ENCODE peak calls at places on chromosome 22, in eight cellular contexts. M is CD8-positive, alpha-beta memory T cell; V is brain microvascular endothelial cell; A is uterus; G is AG04449; R is PC-3; Y is bronchial epithelial cell; J is body of pancreas. Q is an unnamed sample.

GRCh38 chr22:47624277-47625012 is 862.0 kb downstream of the TBC1D22A start:
- DNase-seq in G (no peak), J (no peak), V (no peak), M (no peak), A (no peak), Y (no peak), R (no peak), Q (no peak)

GRCh38 chr22:36360871-36361383 is 26.8 kb downstream of the MYH9 start:
- DNase-seq in G (no peak), M (peak; percentile 42), R (no peak), Y (no peak), J (no peak), A (no peak), V (no peak), Q (no peak)

GRCh38 chr22:27463121-27463520 is 338.4 kb downstream of the MN1 start:
- DNase-seq in R (no peak), Y (no peak), G (no peak), J (no peak), A (no peak), V (no peak), M (no peak), Q (no peak)

GRCh38 chr22:40637181-40638150 is 947 bp upstream of the MRTFA start:
- DNase-seq in V (no peak), A (no peak), J (no peak), Y (peak; percentile 79), M (peak; percentile 66), G (no peak), R (peak; percentile 7), Q (no peak)

GRCh38 chr22:37223965-37224551 is 11.8 kb upstream of the SSTR3 start:
- DNase-seq in R (no peak), G (no peak), J (no peak), V (no peak), A (no peak), M (no peak), Y (no peak), Q (no peak)

GRCh38 chr22:36409911-36410756 is 22.4 kb upstream of the MYH9 start:
- DNase-seq in R (peak; percentile 97), M (peak; percentile 86), G (no peak), J (peak; percentile 100), A (peak; percentile 57), Y (peak; percentile 97), V (no peak), Q (peak; percentile 98)

GRCh38 chr22:32355760-32356159 is 1.9 kb upstream of the RFPL3 start:
- DNase-seq in M (no peak), R (peak; percentile 37), Y (peak; percentile 28), A (no peak), V (no peak), J (peak; percentile 15), G (no peak), Q (peak; percentile 70)

GRCh38 chr22:24772493-24773220 is 1.9 kb downstream of the PIWIL3 start:
- DNase-seq in A (no peak), Y (peak; percentile 20), R (peak; percentile 50), M (no peak), J (peak; percentile 7), V (peak; percentile 16), G (no peak), Q (peak; percentile 87)

GRCh38 chr22:23754220-23754919 is at the start of gene VPREB3:
- DNase-seq in V (no peak), Y (no peak), R (no peak), G (no peak), M (no peak), J (no peak), A (no peak), Q (peak; percentile 60)

GRCh38 chr22:38162881-38163843 is 18.5 kb downstream of the PLA2G6 start:
- DNase-seq in V (no peak), Y (no peak), J (no peak), M (no peak), G (no peak), R (no peak), A (no peak), Q (peak; percentile 15)

GRCh38 chr22:23380230-23380573 is 199.9 kb downstream of the IGLL1 start:
- DNase-seq in A (no peak), V (no peak), R (no peak), G (no peak), Y (no peak), M (no peak), J (no peak), Q (no peak)

GRCh38 chr22:26406118-26406517 is 22.9 kb upstream of the ASPHD2 start:
- DNase-seq in R (peak; percentile 19), G (no peak), M (no peak), A (no peak), J (no peak), V (peak; percentile 37), Y (no peak), Q (no peak)

GRCh38 chr22:24230911-24231656 is 13.8 kb downstream of the GGT5 start:
- DNase-seq in A (no peak), J (peak; percentile 79), V (no peak), M (peak; percentile 70), G (no peak), Y (no peak), R (no peak), Q (peak; percentile 95)

GRCh38 chr22:25815561-25815960 is 73.6 kb downstream of the MYO18B start:
- DNase-seq in R (no peak), G (no peak), A (no peak), M (no peak), J (no peak), Y (no peak), V (no peak), Q (no peak)

GRCh38 chr22:25929479-25929878 is 187.5 kb downstream of the MYO18B start:
- DNase-seq in Y (no peak), V (no peak), R (no peak), A (no peak), M (no peak), G (no peak), J (no peak), Q (no peak)

GRCh38 chr22:48742556-48743343 is 1084.9 kb downstream of the BRD1 start:
- DNase-seq in Y (no peak), G (no peak), J (no peak), V (no peak), R (no peak), M (peak; percentile 36), A (no peak), Q (peak; percentile 36)

GRCh38 chr22:39364646-39365405 is 15.0 kb downstream of the SYNGR1 start:
- DNase-seq in M (no peak), A (no peak), G (no peak), J (no peak), V (no peak), R (no peak), Y (no peak), Q (peak; percentile 42)
- H3K4me3 ChIP-seq in M (no peak overlapping the region), A (no peak overlapping the region), G (no peak overlapping the region), J (no peak overlapping the region), V (no peak overlapping the region), R (no peak overlapping the region), Y (no peak overlapping the region), Q (no peak overlapping the region)

GRCh38 chr22:46061124-46061410 is 84.1 kb upstream of the WNT7B start:
- DNase-seq in G (no peak), Y (no peak), A (no peak), R (no peak), M (peak; percentile 9), V (no peak), J (no peak), Q (no peak)
- H3K4me3 ChIP-seq in G (no peak overlapping the region), Y (no peak overlapping the region), A (no peak overlapping the region), R (no peak overlapping the region), M (no peak overlapping the region), V (no peak overlapping the region), J (no peak overlapping the region), Q (peak overlapping the region; percentile 16)

GRCh38 chr22:33921576-33922181 is 1.4 kb upstream of the LARGE1 start:
- DNase-seq in R (no peak), Y (peak; percentile 32), V (peak; percentile 44), M (no peak), J (peak; percentile 56), G (no peak), A (peak; percentile 70), Q (peak; percentile 93)
- H3K4me3 ChIP-seq in R (peak overlapping the region; percentile 58), Y (peak overlapping the region; percentile 52), V (peak overlapping the region; percentile 64), M (peak overlapping the region; percentile 41), J (peak overlapping the region; percentile 19), G (peak overlapping the region; percentile 74), A (peak overlapping the region; percentile 68), Q (peak overlapping the region; percentile 74)

GRCh38 chr22:19598054-19598855 is 74.0 kb upstream of the CLDN5 start:
- DNase-seq in M (no peak), J (no peak), G (no peak), V (no peak), A (no peak), Y (peak; percentile 81), R (peak; percentile 43), Q (no peak)
- H3K4me3 ChIP-seq in M (peak overlapping the region; percentile 21), J (no peak overlapping the region), G (no peak overlapping the region), V (no peak overlapping the region), A (no peak overlapping the region), Y (no peak overlapping the region), R (no peak overlapping the region), Q (no peak overlapping the region)

GRCh38 chr22:45292675-45293402 is 8.1 kb downstream of the UPK3A start:
- DNase-seq in V (no peak), G (no peak), A (no peak), Y (no peak), R (no peak), M (no peak), J (no peak), Q (no peak)
- H3K4me3 ChIP-seq in V (no peak overlapping the region), G (no peak overlapping the region), A (no peak overlapping the region), Y (no peak overlapping the region), R (no peak overlapping the region), M (no peak overlapping the region), J (no peak overlapping the region), Q (no peak overlapping the region)

DNA sequence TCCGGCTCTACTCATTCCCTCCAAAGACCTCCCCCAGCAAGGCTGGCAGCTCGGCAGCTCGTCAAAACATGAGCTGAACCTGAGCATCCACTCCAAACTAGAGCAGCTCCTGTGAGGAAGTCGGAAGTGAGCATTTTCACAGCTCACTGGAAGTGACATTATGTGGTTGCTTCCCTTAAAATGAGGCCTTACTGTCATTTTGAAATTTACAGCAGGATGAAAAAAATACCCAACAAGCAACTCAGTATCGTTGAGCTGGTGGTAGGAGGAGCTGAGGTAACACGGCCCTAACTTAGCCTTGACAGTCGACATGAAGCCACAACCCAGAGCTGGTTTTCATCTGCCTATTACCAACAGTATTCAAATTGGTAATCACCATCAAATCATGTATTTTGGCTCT is 38.0 kb upstream of the ARFGAP3 start:
- DNase-seq in G (no peak), J (peak; percentile 28), R (no peak), Y (no peak), M (no peak), V (no peak), A (no peak), Q (no peak)
- H3K4me3 ChIP-seq in G (no peak overlapping the region), J (no peak overlapping the region), R (no peak overlapping the region), Y (no peak overlapping the region), M (no peak overlapping the region), V (no peak overlapping the region), A (no peak overlapping the region), Q (no peak overlapping the region)

DNA sequence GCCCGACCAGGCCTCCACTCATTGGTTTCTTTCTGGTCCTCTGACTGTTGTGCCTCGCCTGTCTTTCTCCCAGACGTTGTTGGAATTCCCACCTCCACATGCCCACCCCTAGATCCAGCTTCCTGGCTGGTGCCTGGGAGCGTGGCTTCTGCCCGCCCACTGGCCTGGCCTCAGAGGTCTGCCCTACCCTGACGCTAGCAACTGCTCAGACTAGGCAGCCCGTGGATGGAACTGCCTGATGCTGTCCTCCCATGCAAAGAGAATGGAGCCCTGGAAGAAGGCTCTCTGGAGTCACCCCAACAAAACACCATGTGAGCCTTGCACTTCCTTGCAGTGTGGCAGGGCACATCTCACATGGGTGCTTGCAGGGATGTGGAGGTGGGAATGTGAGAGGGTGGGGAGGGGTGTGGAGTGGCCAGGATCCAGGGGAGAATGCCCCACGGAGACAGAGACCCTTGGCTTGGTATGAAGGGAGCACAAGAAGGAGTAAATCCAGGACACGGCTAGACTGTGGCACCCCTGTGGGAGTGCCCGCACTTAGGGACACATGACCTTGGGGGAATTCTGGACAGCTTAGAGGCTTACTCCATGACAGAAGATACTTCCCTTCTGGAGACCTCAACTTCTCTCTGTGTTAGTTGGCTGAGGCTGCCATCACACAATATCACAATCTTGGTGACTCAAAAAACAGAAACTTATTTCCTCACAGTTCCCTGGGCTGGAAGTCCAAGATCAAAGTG is 22.5 kb upstream of the ADA2 start:
- DNase-seq in G (no peak), A (no peak), R (no peak), Y (no peak), J (no peak), M (no peak), V (no peak), Q (no peak)
- H3K4me3 ChIP-seq in G (no peak overlapping the region), A (no peak overlapping the region), R (no peak overlapping the region), Y (no peak overlapping the region), J (no peak overlapping the region), M (no peak overlapping the region), V (no peak overlapping the region), Q (no peak overlapping the region)